ENCODE peak calls at places on chromosomes 7 and 10, in four cellular contexts. I is NCI-H2081, X is lower lobe of right lung, B is Calu3. Z is an unnamed sample.

GRCh38 chr10:71368639-71369038 is 28.1 kb upstream of the CDH23 start:
- DNase-seq in I (no peak), X (no peak), B (no peak), Z (no peak)

GRCh38 chr10:84363434-84363833 is 35.0 kb downstream of the CCSER2 start:
- DNase-seq in I (no peak), X (no peak), B (no peak), Z (no peak)

GRCh38 chr7:78226059-78226658 is 427.6 kb downstream of the PHTF2 start:
- DNase-seq in I (peak), X (no peak), B (peak), Z (peak)

GRCh38 chr10:6135039-6135438 is 46.2 kb downstream of the RBM17 start:
- DNase-seq in I (no peak), X (no peak), B (no peak), Z (no peak)

GRCh38 chr7:1892011-1892965 is 222.2 kb downstream of the ELFN1 start:
- DNase-seq in I (no peak), X (no peak), B (no peak), Z (no peak)

GRCh38 chr7:39357648-39358047 is 208.6 kb upstream of the YAE1 start:
- DNase-seq in I (no peak), X (no peak), B (no peak), Z (no peak)

GRCh38 chr10:70589762-70590662 is 12.5 kb downstream of the PRF1 start:
- DNase-seq in I (no peak), X (no peak), B (no peak), Z (peak)

GRCh38 chr7:30596721-30597120 is 2.0 kb downstream of the GARS1 start:
- DNase-seq in I (no peak), X (no peak), B (no peak), Z (peak)

GRCh38 chr7:54985405-54986360 is 33.1 kb upstream of the EGFR start:
- DNase-seq in I (no peak), X (no peak), B (no peak), Z (peak)

GRCh38 chr7:10889266-10889898 is 84.3 kb upstream of the PHF14 start:
- DNase-seq in I (peak), X (no peak), B (peak), Z (peak)

GRCh38 chr10:1449806-1450205 is 287.5 kb downstream of the ADARB2 start:
- DNase-seq in I (no peak), X (no peak), B (no peak), Z (no peak)

GRCh38 chr7:158828343-158829020 is 827 bp downstream of the ESYT2 start:
- DNase-seq in I (peak), X (peak), B (peak), Z (peak)

GRCh38 chr10:114276671-114277070 is 37.6 kb downstream of the VWA2 start:
- DNase-seq in I (no peak), X (no peak), B (no peak), Z (no peak)

GRCh38 chr7:120273476-120273975 is 551 bp downstream of the KCND2 start:
- DNase-seq in I (peak), X (peak), B (peak), Z (peak)

GRCh38 chr7:151409555-151410404 is at the start of gene WDR86:
- DNase-seq in I (no peak), X (no peak), B (no peak), Z (peak)

GRCh38 chr7:2381227-2381626 is 22.2 kb upstream of the CHST12 start:
- DNase-seq in I (no peak), X (no peak), B (no peak), Z (no peak)

GRCh38 chr7:41110186-41110585 is 592.7 kb downstream of the INHBA start:
- DNase-seq in I (no peak), X (no peak), B (peak), Z (no peak)

GRCh38 chr10:85861513-85862197 is 504.9 kb downstream of the GRID1 start:
- DNase-seq in I (no peak), X (no peak), B (no peak), Z (no peak)

GRCh38 chr10:93856349-93857140 is 37.2 kb upstream of the SLC35G1 start:
- DNase-seq in I (no peak), X (no peak), B (no peak), Z (no peak)

GRCh38 chr7:91083855-91084644 is 180.2 kb upstream of the FZD1 start:
- DNase-seq in I (peak), X (no peak), B (no peak), Z (peak)

GRCh38 chr7:43522406-43523156 is 60.3 kb upstream of the STK17A start:
- DNase-seq in I (no peak), X (no peak), B (no peak), Z (peak)

GRCh38 chr10:17512341-17513001 is 58.1 kb upstream of the ST8SIA6 start:
- DNase-seq in I (no peak), X (no peak), B (peak), Z (peak)

GRCh38 chr10:116122126-116122525 is 150.9 kb downstream of the GFRA1 start:
- DNase-seq in I (no peak), X (no peak), B (no peak), Z (no peak)

GRCh38 chr7:30430777-30431176 is 47.8 kb downstream of the NOD1 start:
- DNase-seq in I (no peak), X (no peak), B (no peak), Z (no peak)

GRCh38 chr10:21030096-21030495 is 133.0 kb upstream of the NEBL start:
- DNase-seq in I (no peak), X (peak), B (peak), Z (no peak)